ENCODE peak calls at places on chromosomes 4 and X, in eight cellular contexts. U is stimulated activated naive B cell treated with anti-CD40 and anti-IgM and Interleukin-4, amounts not matched to agents 10 μg/mL and 1 μg/mL and 100 μg/mL, for 72 hours; B is foreskin melanocyte; Y is activated CD4-positive, alpha-beta T cell treated with anti-CD3 and anti-CD28 coated beads for 36 hours; N is memory B cell; I is naive thymus-derived CD8-positive, alpha-beta T cell; X is iris pigment epithelial cell; O is ureter. Z is an unnamed sample.
A peak's percentile ranks its signal among the peaks of the same experiment; 100 is the strongest.

GRCh38 chr4:160717848-160718247 is 1446.0 kb downstream of the FSTL5 start:
- DNase-seq in U (no peak), B (no peak), X (no peak), Y (no peak), N (no peak), O (no peak), I (no peak), Z (no peak)

GRCh38 chr4:146072381-146072780 is 103.1 kb upstream of the LSM6 start:
- DNase-seq in I (no peak), Y (no peak), B (no peak), X (peak; percentile 37), U (no peak), O (no peak), N (no peak), Z (no peak)

GRCh38 chr4:141240671-141241070 is 20.0 kb downstream of the ZNF330 start:
- DNase-seq in I (no peak), Y (no peak), O (no peak), B (no peak), X (no peak), N (no peak), U (no peak), Z (peak; percentile 20)

GRCh38 chrX:76915836-76916235 is 488.3 kb downstream of the MAGEE1 start:
- DNase-seq in N (no peak), B (no peak), Y (no peak), O (no peak), U (no peak), X (no peak), I (no peak), Z (no peak)

GRCh38 chr4:54233128-54233696 is 4.1 kb downstream of the PDGFRA start:
- DNase-seq in B (peak; percentile 76), O (peak; percentile 87), X (peak; percentile 91), Y (peak; percentile 91), N (peak; percentile 69), I (peak; percentile 72), U (peak; percentile 73), Z (peak; percentile 86)

GRCh38 chrX:45011131-45011530 is 138.1 kb downstream of the KDM6A start:
- DNase-seq in O (no peak), U (no peak), B (no peak), I (no peak), N (no peak), Y (no peak), X (peak; percentile 85), Z (no peak)

GRCh38 chr4:153448003-153448731 is 18.0 kb upstream of the TMEM131L start:
- DNase-seq in U (no peak), B (peak; percentile 84), Y (no peak), O (no peak), X (peak; percentile 80), N (no peak), I (no peak), Z (no peak)

GRCh38 chr4:143294310-143294709 is 42.4 kb upstream of the GAB1 start:
- DNase-seq in X (no peak), N (no peak), I (no peak), Y (no peak), B (no peak), O (peak; percentile 84), U (no peak), Z (no peak)

GRCh38 chr4:140762202-140762601 is 6.0 kb upstream of the TBC1D9 start:
- DNase-seq in O (no peak), X (no peak), I (no peak), N (no peak), B (no peak), Y (no peak), U (no peak), Z (no peak)

GRCh38 chrX:23819385-23820234 is 36.6 kb downstream of the SAT1 start:
- DNase-seq in X (peak; percentile 49), B (no peak), Y (no peak), I (no peak), U (no peak), N (no peak), O (no peak), Z (no peak)

GRCh38 chr4:2141762-2142520 is 82.8 kb downstream of the NAT8L start:
- DNase-seq in Y (peak; percentile 37), I (peak; percentile 47), U (no peak), X (no peak), B (peak; percentile 94), N (no peak), O (no peak), Z (peak; percentile 23)

GRCh38 chr4:128528793-128529553 is 241.4 kb upstream of the PGRMC2 start:
- DNase-seq in I (no peak), X (peak; percentile 100), U (no peak), O (no peak), B (peak; percentile 58), N (no peak), Y (no peak), Z (no peak)

GRCh38 chr4:75678473-75678872 is 5.3 kb upstream of the G3BP2 start:
- DNase-seq in X (no peak), Y (no peak), B (no peak), I (no peak), U (no peak), O (no peak), N (no peak), Z (no peak)

GRCh38 chr4:177386416-177386815 is 55.8 kb downstream of the AGA start:
- DNase-seq in Y (no peak), U (no peak), N (no peak), B (no peak), I (no peak), X (no peak), O (no peak), Z (no peak)

GRCh38 chr4:106286611-106287010 is 29.4 kb downstream of the TBCK start:
- DNase-seq in U (no peak), B (no peak), N (no peak), Y (no peak), O (no peak), I (no peak), X (no peak), Z (no peak)

GRCh38 chrX:71269801-71270395 is 13.5 kb upstream of the NONO start:
- DNase-seq in I (no peak), Y (no peak), B (no peak), X (no peak), O (no peak), N (no peak), U (no peak), Z (no peak)

GRCh38 chr4:3836802-3837601 is 70.8 kb downstream of the ADRA2C start:
- DNase-seq in I (no peak), X (no peak), O (no peak), B (no peak), Y (peak; percentile 46), N (no peak), U (no peak), Z (peak; percentile 23)

GRCh38 chr4:168651374-168651773 is 154.5 kb downstream of the PALLD start:
- DNase-seq in N (no peak), Y (no peak), B (no peak), U (no peak), O (no peak), I (no peak), X (peak; percentile 80), Z (no peak)

Z was measured in GM12865.